ENCODE peak calls at places on chromosome 12, in four cellular contexts. S is mesendoderm, T is H9, X is H1. U is an unnamed sample.

GRCh38 chr12:10749700-10750384 is 26.7 kb upstream of the YBX3 start:
- DNase-seq in X (peak), S (peak), T (peak), U (peak)

GRCh38 chr12:118103231-118103600 is 595 bp downstream of the VSIG10 start:
- DNase-seq in X (no peak), S (peak), T (peak), U (peak)

GRCh38 chr12:8678661-8679111 is 16.1 kb upstream of the MFAP5 start:
- DNase-seq in S (peak), T (no peak), X (no peak), U (no peak)

GRCh38 chr12:22230280-22230794 is 104.2 kb downstream of the ST8SIA1 start:
- DNase-seq in T (no peak), S (no peak), X (no peak), U (peak)

GRCh38 chr12:17661250-17661649 is 428.7 kb downstream of the RERGL start:
- DNase-seq in T (no peak), S (peak), X (no peak), U (no peak)

GRCh38 chr12:46217686-46218508 is 50.9 kb downstream of the SLC38A1 start:
- DNase-seq in T (no peak), X (no peak), S (no peak), U (no peak)

GRCh38 chr12:56104815-56105476 is 587 bp downstream of the PA2G4 start:
- DNase-seq in T (no peak), X (no peak), S (peak), U (no peak)

GRCh38 chr12:96989916-96990315 is 82.9 kb downstream of the NEDD1 start:
- DNase-seq in S (peak), X (no peak), T (peak), U (no peak)

GRCh38 chr12:89844539-89844938 is 135.9 kb upstream of the ATP2B1 start:
- DNase-seq in S (no peak), T (no peak), X (no peak), U (no peak)

GRCh38 chr12:74317078-74317581 is 220.5 kb upstream of the ATXN7L3B start:
- DNase-seq in S (peak), X (no peak), T (peak), U (no peak)

DNA sequence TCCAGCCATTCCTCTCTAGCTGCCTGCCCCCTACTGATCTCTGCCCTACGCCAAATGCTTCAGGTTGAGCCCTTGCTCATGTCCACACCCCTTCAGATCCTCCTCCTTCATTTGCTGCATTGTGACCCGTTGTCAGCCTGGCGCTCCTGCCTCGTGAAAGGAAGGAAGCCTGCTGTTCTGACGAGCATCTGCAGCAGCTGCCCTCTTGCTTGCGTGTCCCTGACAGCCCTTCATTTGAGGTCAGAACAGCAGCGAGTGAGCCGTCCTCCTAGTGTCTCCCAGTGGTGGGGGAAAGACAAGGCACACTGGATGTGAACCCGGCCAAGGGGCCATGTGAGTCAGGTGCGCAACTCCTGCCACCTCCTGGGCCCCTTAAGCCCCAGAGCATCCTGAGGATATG is 3.0 kb upstream of the PIANP start:
- DNase-seq in T (peak), X (no peak), S (peak), U (peak)
- H4K5ac ChIP-seq in T (no peak), X (peak), S (no peak), U (no peak)

GRCh38 chr12:15721716-15722115 is 67.5 kb downstream of the EPS8 start:
- DNase-seq in X (no peak), T (no peak), S (no peak), U (peak)

GRCh38 chr12:15716566-15716965 is 72.6 kb downstream of the EPS8 start:
- DNase-seq in X (no peak), T (no peak), S (no peak), U (no peak)

GRCh38 chr12:15717940-15718567 is 71.1 kb downstream of the EPS8 start:
- DNase-seq in S (no peak), X (no peak), T (no peak), U (no peak)

GRCh38 chr12:15720299-15720698 is 68.9 kb downstream of the EPS8 start:
- DNase-seq in T (no peak), X (no peak), S (no peak), U (peak)

GRCh38 chr12:15719230-15719629 is 70.0 kb downstream of the EPS8 start:
- DNase-seq in X (no peak), T (no peak), S (no peak), U (no peak)
- H4K5ac ChIP-seq in X (no peak), T (no peak), S (no peak), U (no peak)

GRCh38 chr12:121764808-121765207 is 28.7 kb downstream of the RHOF start:
- DNase-seq in X (no peak), T (no peak), S (no peak), U (no peak)
- H4K5ac ChIP-seq in X (no peak), T (no peak), S (no peak), U (no peak)

GRCh38 chr12:6962285-6963015 is 8.0 kb downstream of the PHB2 start:
- DNase-seq in X (no peak), S (peak), T (peak), U (no peak)
- H4K5ac ChIP-seq in X (peak), S (no peak), T (no peak), U (peak)

GRCh38 chr12:116502989-116503496 is 56.1 kb upstream of the MAP1LC3B2 start:
- DNase-seq in T (no peak), X (no peak), S (no peak), U (no peak)
- H4K5ac ChIP-seq in T (no peak), X (no peak), S (no peak), U (no peak)

GRCh38 chr12:130685850-130686249 is 30.2 kb downstream of the RIMBP2 start:
- DNase-seq in S (no peak), X (no peak), T (no peak), U (no peak)

GRCh38 chr12:130686511-130686981 is 29.6 kb downstream of the RIMBP2 start:
- DNase-seq in T (no peak), X (no peak), S (peak), U (no peak)

GRCh38 chr12:130687190-130687589 is 28.9 kb downstream of the RIMBP2 start:
- DNase-seq in X (no peak), T (no peak), S (no peak), U (no peak)

GRCh38 chr12:130689408-130690405 is 26.4 kb downstream of the RIMBP2 start:
- DNase-seq in S (no peak), T (no peak), X (no peak), U (no peak)

DNA sequence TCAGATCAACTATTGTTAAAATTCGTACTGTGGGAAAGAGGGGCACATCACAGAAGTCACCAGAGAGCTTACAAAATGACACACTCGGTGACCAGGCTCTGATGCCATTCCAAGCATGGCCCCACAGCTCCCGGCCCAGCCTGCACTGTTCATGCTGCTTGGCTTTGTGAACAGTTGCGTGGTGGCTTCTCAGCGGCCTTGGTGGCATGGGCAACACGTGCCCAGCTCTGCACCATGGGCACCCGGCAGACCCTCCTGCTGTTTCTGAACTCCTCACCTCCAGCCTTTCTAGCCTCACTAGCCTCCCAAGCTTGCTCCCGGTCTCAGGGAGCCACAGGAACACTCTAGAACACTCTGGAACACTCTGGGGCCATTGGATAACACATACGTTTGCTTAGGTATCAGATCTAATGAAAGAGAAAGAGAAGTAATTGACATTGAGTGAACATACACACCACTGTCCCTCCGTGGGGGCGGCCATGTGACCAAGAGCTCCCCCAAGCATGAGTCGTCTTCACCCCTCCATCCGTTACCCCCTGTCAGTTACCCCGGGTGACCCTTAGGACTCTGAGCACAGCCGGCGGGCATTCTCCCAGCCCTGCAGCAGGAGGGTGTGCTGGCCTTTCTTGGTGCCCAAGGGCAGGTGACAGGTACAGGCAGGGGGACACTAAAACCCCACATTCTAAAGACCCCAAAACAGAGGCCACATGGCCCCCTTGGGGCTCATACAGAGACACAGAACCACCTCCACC is 27.9 kb downstream of the RIMBP2 start:
- DNase-seq in T (no peak), S (no peak), X (no peak), U (no peak)
- H4K5ac ChIP-seq in T (no peak), S (no peak), X (no peak), U (no peak)

GRCh38 chr12:12562016-12562483 is 613 bp downstream of the DUSP16 start:
- DNase-seq in X (no peak), S (peak), T (peak), U (peak)

GRCh38 chr12:12561305-12562015 is 1.2 kb downstream of the DUSP16 start:
- DNase-seq in T (peak), S (peak), X (no peak), U (peak)

GRCh38 chr12:12562585-12563245 is at the start of gene DUSP16:
- DNase-seq in T (peak), X (peak), S (peak), U (peak)

GRCh38 chr12:12559699-12560296 is 2.9 kb downstream of the DUSP16 start:
- DNase-seq in T (no peak), S (no peak), X (no peak), U (no peak)

GRCh38 chr12:12560587-12561304 is 1.9 kb downstream of the DUSP16 start:
- DNase-seq in X (no peak), S (peak), T (no peak), U (peak)
- H4K5ac ChIP-seq in X (peak), S (no peak), T (no peak), U (no peak)

GRCh38 chr12:23949212-23950010 is at the start of gene SOX5:
- DNase-seq in S (peak), T (peak), X (peak), U (peak)
- H4K5ac ChIP-seq in S (no peak), T (no peak), X (no peak), U (no peak)

GRCh38 chr12:119627019-119627643 is 33.6 kb downstream of the TMEM233 start:
- DNase-seq in X (no peak), T (no peak), S (no peak), U (no peak)
- H4K5ac ChIP-seq in X (no peak), T (no peak), S (no peak), U (no peak)

GRCh38 chr12:2672863-2673262 is 121.9 kb upstream of the FKBP4 start:
- DNase-seq in S (no peak), X (no peak), T (no peak), U (no peak)

GRCh38 chr12:2677142-2677880 is 117.5 kb upstream of the FKBP4 start:
- DNase-seq in S (no peak), T (peak), X (no peak), U (no peak)

GRCh38 chr12:2673966-2674810 is 120.6 kb upstream of the FKBP4 start:
- DNase-seq in X (no peak), T (peak), S (peak), U (no peak)

GRCh38 chr12:2678416-2678815 is 116.4 kb upstream of the FKBP4 start:
- DNase-seq in S (no peak), X (no peak), T (peak), U (no peak)

GRCh38 chr12:2675776-2676175 is 119.0 kb upstream of the FKBP4 start:
- DNase-seq in X (no peak), T (peak), S (no peak), U (no peak)
- H4K5ac ChIP-seq in X (no peak), T (no peak), S (no peak), U (no peak)

U was measured in IMR-90.